ENCODE peak calls at places on chromosomes 2 and 18, in five cellular contexts. J is HCT116, R is GM23248, H is GM23338, B is neural progenitor cell. U is an unnamed sample.

GRCh38 chr18:7325126-7325430 is 94.2 kb downstream of the LRRC30 start:
- DNase-seq in J (no peak), R (no peak), H (no peak), B (no peak), U (peak; percentile 79)

GRCh38 chr2:238738917-238739316 is 109.0 kb upstream of the TWIST2 start:
- DNase-seq in J (no peak), R (no peak), H (no peak), B (no peak), U (no peak)

GRCh38 chr18:56789004-56789888 is 138.1 kb downstream of the WDR7 start:
- DNase-seq in J (peak; percentile 23), R (peak; percentile 41), H (peak; percentile 81), B (peak; percentile 54), U (peak; percentile 68)

GRCh38 chr2:71850306-71850801 is 297.3 kb downstream of the CYP26B1 start:
- DNase-seq in J (no peak), R (no peak), H (no peak), B (no peak), U (no peak)

GRCh38 chr2:235594041-235594440 is 100.2 kb downstream of the AGAP1 start:
- DNase-seq in J (peak; percentile 71), R (peak; percentile 86), H (peak; percentile 91), B (peak; percentile 80), U (peak; percentile 75)

GRCh38 chr2:188272121-188272520 is 19.6 kb upstream of the GULP1 start:
- DNase-seq in J (no peak), R (no peak), H (no peak), B (no peak), U (no peak)

GRCh38 chr2:170509460-170510193 is 205.5 kb upstream of the SP5 start:
- DNase-seq in J (no peak), R (no peak), H (no peak), B (no peak), U (peak; percentile 71)

GRCh38 chr2:37201208-37201607 is 4.9 kb downstream of the CEBPZOS start:
- DNase-seq in J (no peak), R (no peak), H (no peak), B (no peak), U (no peak)

GRCh38 chr2:238475034-238475433 is 48.3 kb downstream of the ASB1 start:
- DNase-seq in J (no peak), R (no peak), H (no peak), B (no peak), U (no peak)

GRCh38 chr2:25090801-25091200 is 48.9 kb downstream of the EFR3B start:
- DNase-seq in J (no peak), R (no peak), H (no peak), B (no peak), U (no peak)

GRCh38 chr2:241900251-241901017 is 30.9 kb downstream of the RTP5 start:
- DNase-seq in J (no peak), R (no peak), H (no peak), B (no peak), U (no peak)

GRCh38 chr2:176115883-176116813 is at the start of gene HOXD10:
- DNase-seq in J (no peak), R (peak; percentile 92), H (peak; percentile 92), B (peak; percentile 65), U (no peak)

GRCh38 chr2:85189606-85190270 is 56.5 kb downstream of the TCF7L1 start:
- DNase-seq in J (no peak), R (no peak), H (peak; percentile 33), B (peak; percentile 97), U (no peak)

GRCh38 chr2:112162956-112163355 is 24.8 kb downstream of the FBLN7 start:
- DNase-seq in J (no peak), R (no peak), H (no peak), B (no peak), U (no peak)

GRCh38 chr2:37323770-37324535 is 680 bp downstream of the PRKD3 start:
- DNase-seq in J (no peak), R (peak; percentile 61), H (peak; percentile 68), B (no peak), U (peak; percentile 55)

GRCh38 chr2:218717262-218717661 is 6.6 kb downstream of the TTLL4 start:
- DNase-seq in J (no peak), R (peak; percentile 47), H (no peak), B (no peak), U (peak; percentile 79)

GRCh38 chr2:20135631-20136050 is 84.2 kb upstream of the LAPTM4A start:
- DNase-seq in J (peak; percentile 43), R (peak; percentile 82), H (peak; percentile 91), B (peak; percentile 88), U (peak; percentile 62)

GRCh38 chr18:9642799-9643445 is 28.6 kb upstream of the PPP4R1 start:
- DNase-seq in J (no peak), R (peak; percentile 46), H (peak; percentile 56), B (no peak), U (peak; percentile 35)

GRCh38 chr2:98355881-98356280 is 9.6 kb downstream of the CNGA3 start:
- DNase-seq in J (no peak), R (no peak), H (no peak), B (peak; percentile 35), U (no peak)

GRCh38 chr2:181977661-181978350 is 7.8 kb upstream of the PPP1R1C start:
- DNase-seq in J (no peak), R (peak; percentile 86), H (no peak), B (no peak), U (peak; percentile 83)

GRCh38 chr2:18526429-18526828 is 34.0 kb downstream of the RDH14 start:
- DNase-seq in J (no peak), R (no peak), H (no peak), B (no peak), U (no peak)

GRCh38 chr2:68771211-68771721 is 36.7 kb downstream of the ARHGAP25 start:
- DNase-seq in J (no peak), R (no peak), H (no peak), B (no peak), U (no peak)

GRCh38 chr2:36032046-36032445 is 323.5 kb upstream of the CRIM1 start:
- DNase-seq in J (no peak), R (no peak), H (no peak), B (no peak), U (no peak)

GRCh38 chr2:128196026-128196822 is 105.2 kb downstream of the UGGT1 start:
- DNase-seq in J (no peak), R (no peak), H (peak; percentile 31), B (no peak), U (no peak)

GRCh38 chr2:50492452-50492851 is 539.5 kb downstream of the NRXN1 start:
- DNase-seq in J (peak; percentile 35), R (peak; percentile 67), H (peak; percentile 83), B (peak; percentile 74), U (peak; percentile 62)
- TF ChIP-seq EZH2phosphoT487 in J (no peak), R (no peak), H (no peak), B (no peak), U (no peak)

GRCh38 chr2:172088245-172089004 is 3.1 kb downstream of the DLX1 start:
- DNase-seq in J (no peak), R (no peak), H (peak; percentile 66), B (peak; percentile 67), U (no peak)
- TF ChIP-seq EZH2 in J (no peak), R (no peak), H (peak; percentile 94), B (peak; percentile 97), U (no peak)

GRCh38 chr18:64679121-64679520 is 530.2 kb upstream of the LINC00305 start:
- DNase-seq in J (no peak), R (no peak), H (no peak), B (no peak), U (no peak)

DNA sequence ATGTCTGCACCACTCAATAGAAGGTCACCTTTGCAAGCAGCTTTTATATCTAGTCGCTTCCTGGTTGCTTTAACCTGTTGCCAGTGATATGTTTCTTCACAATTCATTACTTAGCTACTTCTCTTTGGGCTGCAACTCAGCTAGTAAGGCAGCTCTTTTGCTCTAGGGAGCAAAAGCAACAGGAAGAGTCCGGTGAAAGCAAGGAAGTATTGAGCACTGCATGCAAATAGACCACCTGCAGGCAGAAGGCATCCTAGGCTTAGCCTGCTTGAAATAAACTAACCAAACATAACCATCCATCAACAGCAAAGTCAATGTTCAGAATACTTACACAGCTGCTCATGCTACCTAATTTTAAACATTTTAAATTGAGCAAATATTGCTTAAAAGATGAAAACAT is 529.2 kb upstream of the LINC00305 start:
- DNase-seq in J (no peak), R (no peak), H (peak; percentile 40), B (peak; percentile 42), U (no peak)
- TF ChIP-seq EZH2phosphoT487 in J (no peak), R (no peak), H (no peak), B (no peak), U (no peak)

GRCh38 chr18:607930-608329 is 11.1 kb downstream of the CLUL1 start:
- DNase-seq in J (no peak), R (no peak), H (no peak), B (no peak), U (no peak)
- TF ChIP-seq EZH2 in J (no peak), R (no peak), H (no peak), B (no peak), U (no peak)

GRCh38 chr2:194765723-194766122 is 891.3 kb upstream of the SLC39A10 start:
- DNase-seq in J (no peak), R (no peak), H (peak; percentile 11), B (peak; percentile 27), U (no peak)
- TF ChIP-seq EZH2phosphoT487 in J (no peak), R (no peak), H (no peak), B (no peak), U (no peak)

GRCh38 chr18:74457043-74457742 is at the start of gene DIPK1C:
- DNase-seq in J (no peak), R (peak; percentile 24), H (peak; percentile 47), B (peak; percentile 69), U (no peak)

GRCh38 chr18:74460825-74461224 is 3.7 kb upstream of the DIPK1C start:
- DNase-seq in J (no peak), R (no peak), H (no peak), B (no peak), U (no peak)

GRCh38 chr18:74457743-74458465 is 796 bp upstream of the DIPK1C start:
- DNase-seq in J (no peak), R (no peak), H (peak; percentile 11), B (peak; percentile 29), U (no peak)

GRCh38 chr18:74456409-74457042 is 582 bp downstream of the DIPK1C start:
- DNase-seq in J (no peak), R (peak; percentile 1), H (peak; percentile 54), B (peak; percentile 59), U (no peak)

DNA sequence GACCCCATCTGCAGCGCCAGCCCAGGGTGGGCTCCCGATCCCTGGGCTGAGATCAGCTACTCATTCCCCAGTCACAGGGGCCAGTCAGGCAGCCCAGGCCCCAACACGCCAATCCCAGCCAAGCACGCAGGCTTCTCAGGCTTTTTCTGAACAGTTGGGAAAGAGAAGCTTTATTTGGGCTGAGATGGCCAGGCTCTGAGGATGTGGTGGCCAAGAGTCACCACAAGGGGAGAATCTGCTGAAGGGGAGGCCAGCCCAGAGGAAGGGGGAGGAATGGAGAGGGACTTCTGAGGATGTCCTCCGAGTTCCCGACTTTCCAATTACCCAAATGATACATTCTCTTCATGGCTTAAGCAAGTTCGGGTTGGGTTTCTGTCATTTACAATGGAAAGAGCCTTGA is 2.8 kb upstream of the DIPK1C start:
- DNase-seq in J (no peak), R (peak; percentile 10), H (peak; percentile 83), B (peak; percentile 70), U (no peak)
- TF ChIP-seq EZH2 in J (no peak), R (no peak), H (no peak), B (no peak), U (no peak)

GRCh38 chr2:44912660-44913059 is 28.8 kb upstream of the SIX3 start:
- DNase-seq in J (no peak), R (peak; percentile 93), H (no peak), B (no peak), U (peak; percentile 32)
- TF ChIP-seq EZH2phosphoT487 in J (no peak), R (no peak), H (no peak), B (no peak), U (no peak)

U was measured in PC-3.